ENCODE peak calls at places on chromosomes 13 and 19, in four cellular contexts. E, L, V and K are unnamed samples.

GRCh38 chr19:58357798-58358145 is 4.5 kb upstream of the A1BG start:
- DNase-seq in V (no peak), E (no peak), L (no peak), K (no peak)

GRCh38 chr13:46168341-46168740 is 13.6 kb downstream of the LCP1 start:
- DNase-seq in V (no peak), L (no peak), E (peak), K (no peak)

GRCh38 chr13:35855531-35856019 is 275.6 kb downstream of the DCLK1 start:
- DNase-seq in L (peak), V (peak), E (no peak), K (no peak)

GRCh38 chr19:40284501-40285352 is at the start of gene AKT2:
- DNase-seq in L (peak), E (peak), V (peak), K (no peak)

GRCh38 chr13:49792550-49793324 is at the start of gene KPNA3:
- DNase-seq in L (peak), E (peak), V (peak), K (peak)

GRCh38 chr13:27104606-27105005 is 67.0 kb downstream of the USP12 start:
- DNase-seq in L (no peak), E (no peak), V (no peak), K (no peak)

GRCh38 chr13:26037302-26037701 is 14.5 kb downstream of the SHISA2 start:
- DNase-seq in V (peak), L (peak), E (peak), K (no peak)

GRCh38 chr13:61144834-61145593 is 270.6 kb downstream of the PCDH20 start:
- DNase-seq in E (no peak), L (no peak), V (no peak), K (no peak)

GRCh38 chr19:55259540-55260210 is 858 bp upstream of the PPP6R1 start:
- DNase-seq in L (no peak), E (peak), V (no peak), K (no peak)

GRCh38 chr19:53906211-53907192 is 2.6 kb upstream of the CACNG7 start:
- DNase-seq in E (peak), V (peak), L (peak), K (no peak)

GRCh38 chr19:57227461-57227860 is 3.4 kb upstream of the AURKC start:
- DNase-seq in V (no peak), L (no peak), E (no peak), K (no peak)

GRCh38 chr19:40416918-40417713 is 3.9 kb upstream of the PRX start:
- DNase-seq in E (peak), V (no peak), L (no peak), K (peak)

GRCh38 chr19:51784922-51785690 is 9.9 kb upstream of the FPR3 start:
- DNase-seq in L (no peak), V (no peak), E (peak), K (no peak)

GRCh38 chr13:86051134-86052103 is 252.2 kb upstream of the SLITRK6 start:
- DNase-seq in L (no peak), E (no peak), V (no peak), K (no peak)

GRCh38 chr19:2270157-2270571 is 11.8 kb downstream of the PEAK3 start:
- DNase-seq in E (peak), V (no peak), L (no peak), K (no peak)

GRCh38 chr13:40874138-40874776 is 84.8 kb downstream of the SLC25A15 start:
- DNase-seq in L (no peak), V (no peak), E (peak), K (no peak)

GRCh38 chr13:73235385-73235784 is 176.6 kb downstream of the KLF5 start:
- DNase-seq in L (no peak), E (no peak), V (no peak), K (no peak)

GRCh38 chr13:39897636-39898035 is 242.2 kb downstream of the COG6 start:
- DNase-seq in V (no peak), L (no peak), E (no peak), K (no peak)

GRCh38 chr19:45568732-45569131 is 15.9 kb downstream of the OPA3 start:
- DNase-seq in L (no peak), E (no peak), V (no peak), K (no peak)

GRCh38 chr13:33208290-33208990 is 77.1 kb downstream of the STARD13 start:
- DNase-seq in V (no peak), L (no peak), E (no peak), K (no peak)

GRCh38 chr19:50909240-50910070 is 1.7 kb downstream of the KLK4 start:
- DNase-seq in V (peak), E (peak), L (peak), K (peak)

GRCh38 chr13:33512880-33513554 is 227.5 kb upstream of the STARD13 start:
- DNase-seq in V (no peak), E (no peak), L (no peak), K (no peak)

GRCh38 chr13:108897955-108898354 is 268.5 kb downstream of the MYO16 start:
- DNase-seq in L (no peak), E (no peak), V (no peak), K (no peak)

GRCh38 chr19:5447700-5448311 is 7.4 kb upstream of the ZNRF4 start:
- DNase-seq in E (no peak), L (no peak), V (no peak), K (no peak)

GRCh38 chr13:26061947-26062346 is 10.1 kb upstream of the SHISA2 start:
- DNase-seq in V (no peak), E (no peak), L (no peak), K (no peak)

GRCh38 chr13:112893570-112894422 is 75.2 kb upstream of the MCF2L start:
- DNase-seq in V (peak), L (peak), E (peak), K (peak)

GRCh38 chr13:34419025-34419424 is 523.0 kb upstream of the NBEA start:
- DNase-seq in L (no peak), V (no peak), E (no peak), K (no peak)

GRCh38 chr13:104592127-104592526 is 1525.9 kb upstream of the SLC10A2 start:
- DNase-seq in E (no peak), V (no peak), L (no peak), K (no peak)

GRCh38 chr19:55389386-55390317 is 3.9 kb downstream of the RPL28 start:
- DNase-seq in E (no peak), L (no peak), V (no peak), K (no peak)

GRCh38 chr19:42239544-42240220 is 2.7 kb downstream of the GSK3A start:
- DNase-seq in E (no peak), V (no peak), L (no peak), K (no peak)

GRCh38 chr19:883661-884211 is 9.3 kb downstream of the MED16 start:
- DNase-seq in E (no peak), V (no peak), L (no peak), K (no peak)
- TF ChIP-seq ELF4 in E (no peak), V (no peak), L (no peak), K (no peak)

GRCh38 chr19:14561832-14562351 is 10.0 kb downstream of the NDUFB7 start:
- DNase-seq in L (no peak), E (no peak), V (no peak), K (no peak)
- TF ChIP-seq ELF4 in L (no peak), E (no peak), V (no peak), K (no peak)

GRCh38 chr13:37173214-37173613 is 67.8 kb upstream of the CSNK1A1L start:
- DNase-seq in E (no peak), V (no peak), L (no peak), K (no peak)
- TF ChIP-seq ELF4 in E (no peak), V (no peak), L (no peak), K (no peak)

GRCh38 chr13:71213252-71213821 is 653.7 kb downstream of the DACH1 start:
- DNase-seq in L (no peak), V (no peak), E (no peak), K (no peak)

GRCh38 chr13:71209217-71209616 is 657.8 kb downstream of the DACH1 start:
- DNase-seq in V (no peak), L (no peak), E (no peak), K (no peak)

GRCh38 chr13:71210861-71211260 is 656.1 kb downstream of the DACH1 start:
- DNase-seq in V (no peak), E (no peak), L (no peak), K (no peak)
- TF ChIP-seq ELF4 in V (no peak), E (no peak), L (no peak), K (no peak)